ENCODE peak calls at places on chromosomes 6 and 20, in ten cellular contexts. P, E, Q, R, L, U, T, N, H and W are unnamed samples.

GRCh38 chr6:14791525-14791924 is 454.3 kb upstream of the JARID2 start:
- DNase-seq in T (no peak), U (no peak), E (no peak), L (no peak), N (no peak), H (no peak), Q (no peak), P (no peak), R (no peak), W (no peak)

GRCh38 chr6:160146454-160147145 is 25.0 kb downstream of the SLC22A1 start:
- DNase-seq in L (no peak), Q (no peak), N (no peak), R (no peak), T (no peak), U (no peak), H (no peak), E (no peak), P (no peak), W (no peak)

GRCh38 chr20:19647992-19648391 is 110.1 kb upstream of the RIN2 start:
- DNase-seq in U (no peak), H (no peak), T (no peak), Q (no peak), L (no peak), N (no peak), R (no peak), P (no peak), E (no peak), W (no peak)

GRCh38 chr20:1618479-1618878 is 1.3 kb downstream of the SIRPB1 start:
- DNase-seq in N (no peak), E (no peak), P (no peak), R (no peak), Q (no peak), H (no peak), T (no peak), U (no peak), L (no peak), W (no peak)

GRCh38 chr6:6497541-6497940 is 91.0 kb upstream of the LY86 start:
- DNase-seq in T (no peak), N (no peak), L (no peak), P (no peak), U (no peak), H (no peak), Q (no peak), R (no peak), E (no peak), W (no peak)

GRCh38 chr6:1867197-1867596 is 257.5 kb downstream of the FOXC1 start:
- DNase-seq in P (no peak), U (no peak), R (no peak), H (no peak), E (no peak), T (no peak), L (no peak), N (no peak), Q (no peak), W (no peak)

GRCh38 chr20:54221383-54221782 is 13.5 kb downstream of the PFDN4 start:
- DNase-seq in T (no peak), L (no peak), H (no peak), R (no peak), Q (peak), P (no peak), E (peak), U (no peak), N (no peak), W (peak)

GRCh38 chr6:2999005-2999620 is 581 bp upstream of the NQO2 start:
- DNase-seq in H (peak), T (peak), R (no peak), U (peak), P (no peak), Q (peak), E (peak), N (no peak), L (peak), W (peak)